ENCODE peak calls at places on chromosome 1, in ten cellular contexts. V, R, C, A, P, Q, E, K, Z and U are unnamed samples.

GRCh38 chr1:239826209-239826608 is 265.5 kb upstream of the FMN2 start:
- DNase-seq in V (no peak), R (no peak), C (no peak), A (no peak), P (no peak), Q (no peak), E (no peak), K (no peak), Z (no peak), U (no peak)

GRCh38 chr1:169148472-169149252 is 42.2 kb downstream of the ATP1B1 start:
- DNase-seq in V (no peak), R (no peak), C (no peak), A (no peak), P (no peak), Q (no peak), E (no peak), K (no peak), Z (no peak), U (no peak)

GRCh38 chr1:165595561-165595960 is 35.5 kb upstream of the MGST3 start:
- DNase-seq in V (no peak), R (no peak), C (no peak), A (no peak), P (no peak), Q (no peak), E (peak), K (no peak), Z (no peak), U (peak)

GRCh38 chr1:114668784-114669561 is 876 bp downstream of the DENND2C start:
- DNase-seq in V (no peak), R (no peak), C (no peak), A (no peak), P (no peak), Q (no peak), E (peak), K (no peak), Z (no peak), U (peak)

GRCh38 chr1:62912028-62912638 is 128.2 kb downstream of the ATG4C start:
- DNase-seq in V (no peak), R (no peak), C (no peak), A (no peak), P (no peak), Q (no peak), E (peak), K (no peak), Z (no peak), U (peak)

GRCh38 chr1:223551610-223552009 is 113.9 kb downstream of the CAPN8 start:
- DNase-seq in V (no peak), R (no peak), C (no peak), A (no peak), P (no peak), Q (no peak), E (peak), K (no peak), Z (no peak), U (no peak)

GRCh38 chr1:116711061-116711582 is 43.1 kb upstream of the CD2 start:
- DNase-seq in V (no peak), R (no peak), C (no peak), A (peak), P (no peak), Q (no peak), E (no peak), K (no peak), Z (no peak), U (no peak)

GRCh38 chr1:161096514-161096913 is 1.6 kb upstream of the KLHDC9 start:
- DNase-seq in V (no peak), R (no peak), C (no peak), A (no peak), P (no peak), Q (no peak), E (peak), K (no peak), Z (no peak), U (no peak)

GRCh38 chr1:93814059-93814794 is 64.8 kb downstream of the DNTTIP2 start:
- DNase-seq in V (no peak), R (peak), C (peak), A (peak), P (no peak), Q (no peak), E (peak), K (no peak), Z (peak), U (peak)

GRCh38 chr1:235093013-235093618 is 35.5 kb downstream of the TOMM20 start:
- DNase-seq in V (no peak), R (peak), C (peak), A (peak), P (no peak), Q (no peak), E (peak), K (peak), Z (no peak), U (peak)

GRCh38 chr1:6246497-6247295 is 2.7 kb downstream of the HES3 start:
- DNase-seq in V (no peak), R (peak), C (peak), A (peak), P (peak), Q (peak), E (peak), K (peak), Z (peak), U (peak)

GRCh38 chr1:183632964-183633363 is 2.6 kb downstream of the ARPC5 start:
- DNase-seq in V (no peak), R (no peak), C (no peak), A (no peak), P (no peak), Q (no peak), E (no peak), K (no peak), Z (peak), U (peak)

GRCh38 chr1:197917813-197918646 is 858 bp downstream of the LHX9 start:
- DNase-seq in V (no peak), R (no peak), C (no peak), A (peak), P (peak), Q (no peak), E (no peak), K (no peak), Z (no peak), U (peak)

GRCh38 chr1:110151175-110151715 is 951 bp downstream of the SLC6A17 start:
- DNase-seq in V (no peak), R (no peak), C (no peak), A (no peak), P (no peak), Q (no peak), E (peak), K (no peak), Z (no peak), U (no peak)